ENCODE peak calls at places on chromosome 11, in six cellular contexts. M is hepatocyte, V is GM23338, F is OCI-LY7, E is PC-3, R is HCT116. P is an unnamed sample.

GRCh38 chr11:59173964-59174663 is 2.2 kb downstream of the DTX4 start:
- DNase-seq in R (no peak), E (peak), F (no peak), M (peak), V (peak), P (peak)

GRCh38 chr11:19551454-19551853 is 161.2 kb upstream of the NAV2 start:
- DNase-seq in R (no peak), M (no peak), E (no peak), F (no peak), V (no peak), P (no peak)

GRCh38 chr11:125376117-125376516 is 119.9 kb downstream of the FEZ1 start:
- DNase-seq in V (peak), R (no peak), F (no peak), E (no peak), M (peak), P (no peak)

GRCh38 chr11:35335226-35335625 is 84.1 kb downstream of the SLC1A2 start:
- DNase-seq in V (no peak), F (no peak), R (no peak), E (no peak), M (no peak), P (no peak)

GRCh38 chr11:18706330-18707243 is 8.0 kb downstream of the TMEM86A start:
- DNase-seq in E (no peak), M (no peak), V (peak), F (peak), R (no peak), P (no peak)

GRCh38 chr11:6095798-6096197 is 11.7 kb upstream of the OR56B4 start:
- DNase-seq in E (no peak), V (no peak), M (no peak), F (peak), R (no peak), P (no peak)

GRCh38 chr11:62613275-62613864 is 313 bp downstream of the ROM1 start:
- DNase-seq in F (no peak), V (no peak), M (no peak), R (no peak), E (no peak), P (no peak)

GRCh38 chr11:111429066-111429506 is 50.0 kb upstream of the POU2AF1 start:
- DNase-seq in R (peak), V (peak), M (peak), F (peak), E (peak), P (peak)

GRCh38 chr11:11016123-11016522 is 158.3 kb upstream of the ZBED5 start:
- DNase-seq in F (no peak), E (no peak), R (no peak), V (no peak), M (peak), P (no peak)

GRCh38 chr11:64879226-64879900 is 942 bp upstream of the EHD1 start:
- DNase-seq in M (no peak), R (no peak), F (no peak), E (no peak), V (no peak), P (no peak)

GRCh38 chr11:127345819-127346459 is 345.4 kb upstream of the KIRREL3 start:
- DNase-seq in V (peak), R (no peak), E (peak), M (peak), F (peak), P (peak)

GRCh38 chr11:134762248-134763029 is 350.4 kb upstream of the B3GAT1 start:
- DNase-seq in V (peak), M (no peak), E (peak), F (no peak), R (no peak), P (no peak)

GRCh38 chr11:21405403-21405802 is 736.0 kb downstream of the NELL1 start:
- DNase-seq in E (no peak), M (no peak), F (no peak), V (no peak), R (no peak), P (no peak)

GRCh38 chr11:79129702-79130101 is 311.1 kb downstream of the TENM4 start:
- DNase-seq in V (no peak), E (no peak), R (no peak), F (no peak), M (no peak), P (no peak)

GRCh38 chr11:65639623-65640482 is 2.0 kb downstream of the SIPA1 start:
- DNase-seq in M (no peak), V (no peak), R (no peak), E (no peak), F (peak), P (no peak)

GRCh38 chr11:78400701-78401100 is 16.9 kb downstream of the GAB2 start:
- DNase-seq in E (no peak), V (no peak), M (no peak), F (no peak), R (no peak), P (peak)

GRCh38 chr11:87114093-87114492 is 76.4 kb downstream of the TMEM135 start:
- DNase-seq in E (no peak), M (no peak), R (no peak), F (no peak), V (no peak), P (no peak)

GRCh38 chr11:59559886-59560285 is 48.5 kb downstream of the OR4D9 start:
- DNase-seq in F (peak), R (no peak), M (no peak), E (no peak), V (peak), P (peak)

GRCh38 chr11:134145715-134146114 is 76.8 kb downstream of the JAM3 start:
- DNase-seq in V (no peak), F (no peak), R (no peak), E (no peak), M (no peak), P (no peak)

GRCh38 chr11:76626921-76627391 is 43.6 kb downstream of the LRRC32 start:
- DNase-seq in R (no peak), M (no peak), E (peak), F (peak), V (no peak), P (no peak)

DNA sequence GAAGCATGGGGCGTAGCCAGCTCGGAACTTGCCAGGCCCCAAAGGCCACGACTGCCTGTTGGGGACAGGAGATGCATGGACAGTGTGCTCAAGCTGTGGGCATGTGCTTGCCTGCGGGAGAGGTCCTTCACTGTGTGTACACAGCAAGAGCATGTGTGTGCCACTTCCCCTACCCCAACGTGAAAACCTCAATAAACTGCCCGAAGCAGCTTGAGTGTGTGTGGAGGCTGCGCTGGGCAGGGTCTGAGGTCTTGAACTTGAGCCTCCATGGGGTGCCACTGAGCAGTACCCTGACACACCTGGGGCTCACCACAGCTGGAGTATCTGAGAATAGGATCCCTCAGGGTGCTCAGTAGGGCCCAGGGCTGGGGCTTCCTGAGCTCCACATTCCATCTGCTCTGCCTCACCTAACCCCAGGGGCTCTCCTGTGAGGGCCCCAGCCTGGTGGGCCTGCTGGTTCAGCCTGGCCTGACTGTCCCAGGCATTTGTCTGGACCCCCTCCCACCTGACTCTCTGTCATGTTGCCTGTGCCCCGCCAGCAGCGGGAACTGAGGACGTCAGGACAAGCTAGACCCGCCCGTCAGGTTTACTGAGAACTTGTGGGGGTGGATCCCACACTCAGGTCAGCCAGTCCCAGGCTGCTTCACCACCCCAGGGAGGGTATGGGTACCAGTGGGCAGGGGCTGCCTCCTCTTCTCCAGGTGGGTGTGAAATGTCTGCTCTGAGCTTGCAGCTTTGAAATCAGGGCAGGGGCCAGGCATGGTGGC is 3.2 kb downstream of the RASSF7 start:
- DNase-seq in E (peak), R (no peak), V (no peak), F (no peak), M (no peak), P (no peak)
- TF ChIP-seq EZH2phosphoT487 in E (no peak), R (no peak), V (no peak), F (no peak), M (no peak), P (no peak)

GRCh38 chr11:28887681-28888080 is 779.5 kb downstream of the METTL15 start:
- DNase-seq in R (no peak), E (no peak), M (no peak), V (no peak), F (no peak), P (no peak)
- TF ChIP-seq EZH2phosphoT487 in R (no peak), E (no peak), M (no peak), V (no peak), F (no peak), P (no peak)

GRCh38 chr11:47225552-47226137 is 10.9 kb downstream of the DDB2 start:
- DNase-seq in R (no peak), F (no peak), M (no peak), E (no peak), V (no peak), P (no peak)
- TF ChIP-seq EZH2phosphoT487 in R (no peak), F (no peak), M (no peak), E (no peak), V (no peak), P (no peak)

GRCh38 chr11:844693-845644 is 2.3 kb downstream of the TSPAN4 start:
- DNase-seq in M (peak), F (peak), E (peak), R (no peak), V (peak), P (peak)
- TF ChIP-seq EZH2phosphoT487 in M (no peak), F (no peak), E (no peak), R (no peak), V (no peak), P (no peak)

GRCh38 chr11:29159552-29160465 is 857.0 kb downstream of the KCNA4 start:
- DNase-seq in R (peak), M (peak), F (peak), V (peak), E (peak), P (peak)

GRCh38 chr11:29166306-29166705 is 850.5 kb downstream of the KCNA4 start:
- DNase-seq in V (no peak), M (no peak), E (no peak), F (no peak), R (no peak), P (no peak)

GRCh38 chr11:29161216-29161615 is 855.6 kb downstream of the KCNA4 start:
- DNase-seq in E (peak), V (no peak), F (no peak), R (no peak), M (no peak), P (no peak)

DNA sequence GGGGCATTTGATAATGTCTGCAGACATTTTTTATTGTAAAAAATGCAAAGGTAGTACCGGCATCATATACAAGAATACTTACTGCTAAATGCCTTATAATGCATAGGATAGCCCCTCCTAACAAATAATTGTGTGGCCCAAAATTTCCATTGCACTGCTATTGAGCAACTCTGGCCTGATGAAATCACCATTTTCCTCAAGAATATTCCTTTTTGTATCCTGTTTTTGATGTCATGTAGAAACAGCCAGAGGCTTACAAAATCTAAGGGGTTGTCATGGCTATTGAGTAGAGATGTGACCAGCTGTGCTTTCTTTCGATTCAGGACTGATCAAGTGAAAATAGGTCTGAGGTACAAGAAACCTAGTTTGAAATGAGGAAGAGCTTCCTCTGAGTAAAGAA is 854.3 kb downstream of the KCNA4 start:
- DNase-seq in R (no peak), V (no peak), E (no peak), M (no peak), F (no peak), P (no peak)
- TF ChIP-seq EZH2phosphoT487 in R (no peak), V (no peak), E (no peak), M (no peak), F (no peak), P (no peak)

DNA sequence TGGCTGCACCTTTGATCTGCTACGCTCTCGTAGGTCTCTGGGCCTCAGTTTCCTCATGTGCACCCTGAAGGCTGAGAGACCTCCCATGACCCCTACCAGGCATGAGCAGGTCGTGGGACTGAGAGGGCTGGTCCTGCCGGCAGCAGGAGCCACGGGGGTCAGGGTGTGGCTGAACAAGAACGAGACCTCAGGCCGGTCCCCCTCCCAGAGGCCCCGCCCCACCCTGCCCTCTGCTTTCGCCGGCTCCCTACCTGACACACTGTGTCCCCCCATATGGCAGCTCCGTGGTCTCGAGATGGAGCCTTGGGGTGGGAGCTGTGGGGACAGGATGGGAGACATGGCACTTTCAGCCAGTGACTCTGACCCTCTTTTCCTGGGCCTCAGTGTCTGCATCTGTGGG is 40.6 kb downstream of the CDKN1C start:
- DNase-seq in E (no peak), R (no peak), F (no peak), M (no peak), V (no peak), P (no peak)
- TF ChIP-seq EZH2phosphoT487 in E (no peak), R (no peak), F (no peak), M (no peak), V (no peak), P (no peak)